ENCODE peak calls at places on chromosomes 16 and 17, in ten cellular contexts. One of them, this sample, is unnamed.

GRCh38 chr17:49093131-49093530 is 39.4 kb upstream of the B4GALNT2 start:
- DNase-seq in RPMI8226: peak
- DNase-seq in thoracic aorta: no peak
- DNase-seq in progenitor cell of endocrine pancreas: no peak
- DNase-seq in dorsolateral prefrontal cortex: no peak
- DNase-seq in tibial artery: no peak
- DNase-seq in A673: no peak
- DNase-seq in GM10248: no peak
- DNase-seq in stimulated activated CD4-positive, alpha-beta T cell treated with anti-CD3 and anti-CD28 coated beads, Interleukin-4, amount 100 ng/mL, for 48 hours: no peak
- DNase-seq in LHCN-M2: no peak
- DNase-seq in this sample: no peak

GRCh38 chr16:77843412-77843811 is 55.0 kb downstream of the VAT1L start:
- DNase-seq in RPMI8226: no peak
- DNase-seq in thoracic aorta: no peak
- DNase-seq in progenitor cell of endocrine pancreas: no peak
- DNase-seq in dorsolateral prefrontal cortex: no peak
- DNase-seq in tibial artery: no peak
- DNase-seq in A673: no peak
- DNase-seq in GM10248: no peak
- DNase-seq in stimulated activated CD4-positive, alpha-beta T cell treated with anti-CD3 and anti-CD28 coated beads, Interleukin-4, amount 100 ng/mL, for 48 hours: no peak
- DNase-seq in LHCN-M2: no peak
- DNase-seq in this sample: no peak

GRCh38 chr16:57601801-57602478 is 26.5 kb upstream of the ADGRG1 start:
- DNase-seq in RPMI8226: peak
- DNase-seq in thoracic aorta: no peak
- DNase-seq in progenitor cell of endocrine pancreas: no peak
- DNase-seq in dorsolateral prefrontal cortex: peak
- DNase-seq in tibial artery: no peak
- DNase-seq in A673: no peak
- DNase-seq in GM10248: peak
- DNase-seq in stimulated activated CD4-positive, alpha-beta T cell treated with anti-CD3 and anti-CD28 coated beads, Interleukin-4, amount 100 ng/mL, for 48 hours: no peak
- DNase-seq in LHCN-M2: peak
- DNase-seq in this sample: no peak

GRCh38 chr17:57597531-57598453 is 147.3 kb downstream of the CCDC182 start:
- DNase-seq in RPMI8226: peak
- DNase-seq in thoracic aorta: no peak
- DNase-seq in progenitor cell of endocrine pancreas: peak
- DNase-seq in dorsolateral prefrontal cortex: peak
- DNase-seq in tibial artery: peak
- DNase-seq in A673: peak
- DNase-seq in GM10248: no peak
- DNase-seq in stimulated activated CD4-positive, alpha-beta T cell treated with anti-CD3 and anti-CD28 coated beads, Interleukin-4, amount 100 ng/mL, for 48 hours: no peak
- DNase-seq in LHCN-M2: peak
- DNase-seq in this sample: peak

GRCh38 chr17:41008811-41009210 is at the start of gene KRTAP3-1:
- DNase-seq in RPMI8226: peak
- DNase-seq in thoracic aorta: no peak
- DNase-seq in progenitor cell of endocrine pancreas: no peak
- DNase-seq in dorsolateral prefrontal cortex: no peak
- DNase-seq in tibial artery: no peak
- DNase-seq in A673: no peak
- DNase-seq in GM10248: no peak
- DNase-seq in stimulated activated CD4-positive, alpha-beta T cell treated with anti-CD3 and anti-CD28 coated beads, Interleukin-4, amount 100 ng/mL, for 48 hours: no peak
- DNase-seq in LHCN-M2: no peak
- DNase-seq in this sample: no peak

GRCh38 chr17:17361543-17362511 is 58.7 kb downstream of the NT5M start:
- DNase-seq in RPMI8226: no peak
- DNase-seq in thoracic aorta: no peak
- DNase-seq in progenitor cell of endocrine pancreas: no peak
- DNase-seq in dorsolateral prefrontal cortex: peak
- DNase-seq in tibial artery: no peak
- DNase-seq in A673: no peak
- DNase-seq in GM10248: no peak
- DNase-seq in stimulated activated CD4-positive, alpha-beta T cell treated with anti-CD3 and anti-CD28 coated beads, Interleukin-4, amount 100 ng/mL, for 48 hours: no peak
- DNase-seq in LHCN-M2: no peak
- DNase-seq in this sample: no peak

GRCh38 chr16:89478576-89479221 is 11.7 kb downstream of the ANKRD11 start:
- DNase-seq in RPMI8226: no peak
- DNase-seq in thoracic aorta: no peak
- DNase-seq in progenitor cell of endocrine pancreas: no peak
- DNase-seq in dorsolateral prefrontal cortex: no peak
- DNase-seq in tibial artery: no peak
- DNase-seq in A673: no peak
- DNase-seq in GM10248: no peak
- DNase-seq in stimulated activated CD4-positive, alpha-beta T cell treated with anti-CD3 and anti-CD28 coated beads, Interleukin-4, amount 100 ng/mL, for 48 hours: no peak
- DNase-seq in LHCN-M2: peak
- DNase-seq in this sample: no peak

GRCh38 chr17:792277-792676 is 10.1 kb downstream of the MRM3 start:
- DNase-seq in RPMI8226: no peak
- DNase-seq in thoracic aorta: no peak
- DNase-seq in progenitor cell of endocrine pancreas: no peak
- DNase-seq in dorsolateral prefrontal cortex: no peak
- DNase-seq in tibial artery: no peak
- DNase-seq in A673: no peak
- DNase-seq in GM10248: no peak
- DNase-seq in stimulated activated CD4-positive, alpha-beta T cell treated with anti-CD3 and anti-CD28 coated beads, Interleukin-4, amount 100 ng/mL, for 48 hours: no peak
- DNase-seq in LHCN-M2: no peak
- DNase-seq in this sample: no peak

GRCh38 chr17:9232591-9233270 is 211.4 kb downstream of the NTN1 start:
- DNase-seq in RPMI8226: no peak
- DNase-seq in thoracic aorta: no peak
- DNase-seq in progenitor cell of endocrine pancreas: no peak
- DNase-seq in dorsolateral prefrontal cortex: no peak
- DNase-seq in tibial artery: no peak
- DNase-seq in A673: peak
- DNase-seq in GM10248: no peak
- DNase-seq in stimulated activated CD4-positive, alpha-beta T cell treated with anti-CD3 and anti-CD28 coated beads, Interleukin-4, amount 100 ng/mL, for 48 hours: no peak
- DNase-seq in LHCN-M2: peak
- DNase-seq in this sample: no peak

GRCh38 chr16:81174644-81175324 is 63.7 kb upstream of the BCO1 start:
- DNase-seq in RPMI8226: no peak
- DNase-seq in thoracic aorta: no peak
- DNase-seq in progenitor cell of endocrine pancreas: no peak
- DNase-seq in dorsolateral prefrontal cortex: no peak
- DNase-seq in tibial artery: no peak
- DNase-seq in A673: no peak
- DNase-seq in GM10248: no peak
- DNase-seq in stimulated activated CD4-positive, alpha-beta T cell treated with anti-CD3 and anti-CD28 coated beads, Interleukin-4, amount 100 ng/mL, for 48 hours: no peak
- DNase-seq in LHCN-M2: peak
- DNase-seq in this sample: no peak

GRCh38 chr16:88965411-88965810 is 11.6 kb downstream of the CBFA2T3 start:
- DNase-seq in RPMI8226: peak
- DNase-seq in thoracic aorta: no peak
- DNase-seq in progenitor cell of endocrine pancreas: no peak
- DNase-seq in dorsolateral prefrontal cortex: no peak
- DNase-seq in tibial artery: no peak
- DNase-seq in A673: no peak
- DNase-seq in GM10248: no peak
- DNase-seq in stimulated activated CD4-positive, alpha-beta T cell treated with anti-CD3 and anti-CD28 coated beads, Interleukin-4, amount 100 ng/mL, for 48 hours: no peak
- DNase-seq in LHCN-M2: peak
- DNase-seq in this sample: no peak

GRCh38 chr16:8905168-8905762 is 23.1 kb downstream of the LITAFD start:
- DNase-seq in RPMI8226: no peak
- DNase-seq in thoracic aorta: no peak
- DNase-seq in progenitor cell of endocrine pancreas: no peak
- DNase-seq in dorsolateral prefrontal cortex: no peak
- DNase-seq in tibial artery: no peak
- DNase-seq in A673: peak
- DNase-seq in GM10248: no peak
- DNase-seq in stimulated activated CD4-positive, alpha-beta T cell treated with anti-CD3 and anti-CD28 coated beads, Interleukin-4, amount 100 ng/mL, for 48 hours: no peak
- DNase-seq in LHCN-M2: peak
- DNase-seq in this sample: no peak

This sample was measured in frontal cortex.